ENCODE peak calls at places on chromosome 20, in nine cellular contexts. X, N, G, J, S, Z, I, E and H are unnamed samples.

GRCh38 chr20:46423882-46424482 is 17.6 kb upstream of the ELMO2 start:
- DNase-seq in S (no peak), I (peak), N (no peak), Z (peak), E (peak), G (no peak), X (no peak), J (no peak), H (no peak)

GRCh38 chr20:54029176-54029575 is 41.2 kb downstream of the BCAS1 start:
- DNase-seq in G (no peak), E (no peak), S (no peak), N (no peak), Z (peak), I (no peak), X (peak), J (no peak), H (no peak)

GRCh38 chr20:61662226-61662945 is 403.3 kb downstream of the TAF4 start:
- DNase-seq in X (no peak), Z (no peak), J (peak), S (no peak), E (no peak), I (no peak), G (no peak), N (no peak), H (no peak)

GRCh38 chr20:10247440-10247839 is 28.8 kb downstream of the SNAP25 start:
- DNase-seq in E (no peak), X (no peak), G (no peak), J (no peak), Z (no peak), N (no peak), S (no peak), I (no peak), H (no peak)

GRCh38 chr20:4383966-4384365 is 337.7 kb upstream of the PRND start:
- DNase-seq in S (no peak), J (no peak), E (peak), G (no peak), I (no peak), X (no peak), N (no peak), Z (peak), H (no peak)

GRCh38 chr20:63835031-63835858 is 4.2 kb upstream of the ZBTB46 start:
- DNase-seq in N (peak), E (peak), I (peak), G (no peak), J (peak), Z (peak), S (no peak), X (peak), H (peak)

GRCh38 chr20:51945881-51946280 is 143.6 kb upstream of the SALL4 start:
- DNase-seq in Z (no peak), J (no peak), G (no peak), E (no peak), X (no peak), I (no peak), S (no peak), N (no peak), H (no peak)

GRCh38 chr20:23754731-23755130 is 4.0 kb upstream of the CST1 start:
- DNase-seq in X (no peak), S (no peak), I (no peak), Z (no peak), N (no peak), G (no peak), E (no peak), J (no peak), H (no peak)

GRCh38 chr20:49916146-49917002 is 1.0 kb upstream of the SPATA2 start:
- DNase-seq in G (peak), J (no peak), X (no peak), I (no peak), N (no peak), Z (no peak), E (no peak), S (no peak), H (peak)

GRCh38 chr20:14865169-14865568 is 527.8 kb upstream of the FLRT3 start:
- DNase-seq in I (no peak), X (no peak), Z (no peak), E (peak), G (no peak), J (no peak), N (no peak), S (no peak), H (no peak)

GRCh38 chr20:50247196-50248094 is 56.8 kb downstream of the CEBPB start:
- DNase-seq in I (no peak), E (no peak), S (no peak), X (no peak), G (no peak), Z (no peak), J (no peak), N (no peak), H (no peak)

GRCh38 chr20:47358672-47359532 is 2.4 kb upstream of the ZMYND8 start:
- DNase-seq in G (peak), E (peak), X (peak), N (peak), J (no peak), Z (peak), S (no peak), I (peak), H (peak)

GRCh38 chr20:4169360-4170214 is 154.2 kb upstream of the RNF24 start:
- DNase-seq in I (no peak), G (no peak), J (no peak), N (no peak), S (no peak), Z (no peak), E (no peak), X (no peak), H (no peak)

GRCh38 chr20:43665466-43666176 is 1.3 kb upstream of the MYBL2 start:
- DNase-seq in N (no peak), J (no peak), S (no peak), G (no peak), E (no peak), I (no peak), Z (no peak), X (no peak), H (no peak)

GRCh38 chr20:25676164-25676809 is 20.4 kb downstream of the ZNF337 start:
- DNase-seq in I (no peak), Z (peak), E (peak), N (no peak), S (no peak), X (no peak), G (no peak), J (no peak), H (no peak)

GRCh38 chr20:14199111-14199510 is 138.3 kb downstream of the FLRT3 start:
- DNase-seq in Z (no peak), X (no peak), N (no peak), G (no peak), S (no peak), J (no peak), E (no peak), I (no peak), H (no peak)

GRCh38 chr20:57378646-57379262 is 12.4 kb upstream of the RBM38 start:
- DNase-seq in E (no peak), G (no peak), N (no peak), J (no peak), S (no peak), Z (no peak), I (no peak), X (no peak), H (no peak)

GRCh38 chr20:20666359-20666758 is 46.1 kb downstream of the RALGAPA2 start:
- DNase-seq in Z (no peak), X (no peak), J (no peak), N (peak), S (no peak), E (no peak), G (no peak), I (no peak), H (no peak)